ENCODE peak calls at places on chromosomes 16 and 17, in seven cellular contexts. Q, Z, S, O, G, H and D are unnamed samples.

GRCh38 chr17:73231841-73232586 is 29.7 kb downstream of the CPSF4L start:
- DNase-seq in Q (peak; percentile 93), Z (peak; percentile 90), S (peak; percentile 56), O (peak; percentile 95), G (peak; percentile 98), H (peak; percentile 98), D (peak; percentile 98)

GRCh38 chr17:44039829-44040635 is 25.3 kb upstream of the TMEM101 start:
- DNase-seq in Q (no peak), Z (no peak), S (no peak), O (no peak), G (no peak), H (no peak), D (no peak)

GRCh38 chr17:75707096-75707720 is 14.1 kb upstream of the ITGB4 start:
- DNase-seq in Q (peak; percentile 28), Z (no peak), S (no peak), O (no peak), G (peak; percentile 69), H (no peak), D (peak; percentile 94)

GRCh38 chr17:66040402-66040801 is 151.5 kb downstream of the CEP112 start:
- DNase-seq in Q (no peak), Z (no peak), S (no peak), O (no peak), G (peak; percentile 9), H (no peak), D (peak; percentile 19)

GRCh38 chr17:17076066-17076465 is 33.8 kb downstream of the MPRIP start:
- DNase-seq in Q (no peak), Z (no peak), S (no peak), O (peak; percentile 22), G (no peak), H (no peak), D (no peak)

GRCh38 chr16:83420206-83420760 is 387.5 kb upstream of the HSBP1 start:
- DNase-seq in Q (peak; percentile 48), Z (peak; percentile 25), S (no peak), O (no peak), G (no peak), H (no peak), D (peak; percentile 22)

GRCh38 chr17:61429274-61429673 is 22.9 kb upstream of the TBX4 start:
- DNase-seq in Q (no peak), Z (no peak), S (no peak), O (no peak), G (no peak), H (no peak), D (no peak)

GRCh38 chr17:77529328-77529650 is 388.5 kb downstream of the SEC14L1 start:
- DNase-seq in Q (no peak), Z (no peak), S (no peak), O (no peak), G (no peak), H (no peak), D (no peak)

GRCh38 chr17:32626371-32626770 is 139.6 kb downstream of the CDK5R1 start:
- DNase-seq in Q (no peak), Z (no peak), S (no peak), O (no peak), G (no peak), H (no peak), D (no peak)

GRCh38 chr16:85309656-85310587 is 197.7 kb upstream of the CIBAR2 start:
- DNase-seq in Q (no peak), Z (no peak), S (no peak), O (no peak), G (peak; percentile 52), H (no peak), D (no peak)

GRCh38 chr17:32281011-32281451 is 15.4 kb downstream of the RHBDL3 start:
- DNase-seq in Q (no peak), Z (no peak), S (no peak), O (no peak), G (peak; percentile 69), H (no peak), D (no peak)

GRCh38 chr16:27355610-27356009 is 41.8 kb downstream of the IL4R start:
- DNase-seq in Q (peak; percentile 39), Z (peak; percentile 56), S (no peak), O (no peak), G (peak; percentile 56), H (peak; percentile 38), D (peak; percentile 25)

GRCh38 chr17:3911271-3912053 is 4.8 kb downstream of the P2RX1 start:
- DNase-seq in Q (no peak), Z (no peak), S (no peak), O (no peak), G (no peak), H (peak; percentile 44), D (no peak)

GRCh38 chr17:45406107-45406506 is 26.6 kb downstream of the ARHGAP27 start:
- DNase-seq in Q (no peak), Z (no peak), S (no peak), O (no peak), G (no peak), H (no peak), D (no peak)
- H3K4me3 ChIP-seq in Q (no peak overlapping the region), Z (no peak overlapping the region), S (no peak overlapping the region), O (peak overlapping the region; percentile 31), G (no peak overlapping the region), H (no peak overlapping the region), D (no peak overlapping the region)

GRCh38 chr17:49645654-49646053 is 32.2 kb downstream of the SPOP start:
- DNase-seq in Q (no peak), Z (no peak), S (no peak), O (no peak), G (no peak), H (no peak), D (no peak)

GRCh38 chr17:49647256-49647585 is 30.7 kb downstream of the SPOP start:
- DNase-seq in Q (no peak), Z (no peak), S (no peak), O (no peak), G (no peak), H (no peak), D (no peak)

GRCh38 chr17:49646391-49647255 is 31.3 kb downstream of the SPOP start:
- DNase-seq in Q (peak; percentile 59), Z (peak; percentile 74), S (peak; percentile 59), O (no peak), G (no peak), H (no peak), D (peak; percentile 88)
- H3K4me3 ChIP-seq in Q (no peak overlapping the region), Z (peak overlapping the region; percentile 29), S (no peak overlapping the region), O (no peak overlapping the region), G (no peak overlapping the region), H (no peak overlapping the region), D (peak overlapping the region; percentile 54)

GRCh38 chr17:58330544-58330996 is 2.0 kb upstream of the TSPOAP1 start:
- DNase-seq in Q (no peak), Z (no peak), S (no peak), O (no peak), G (no peak), H (no peak), D (no peak)
- H3K4me3 ChIP-seq in Q (no peak overlapping the region), Z (no peak overlapping the region), S (no peak overlapping the region), O (peak overlapping the region; percentile 41), G (peak overlapping the region; percentile 43), H (peak overlapping the region; percentile 48), D (no peak overlapping the region)

GRCh38 chr17:62656446-62656845 is 29.0 kb downstream of the MRC2 start:
- DNase-seq in Q (no peak), Z (no peak), S (no peak), O (no peak), G (no peak), H (no peak), D (no peak)

GRCh38 chr17:62653831-62654829 is 26.7 kb downstream of the MRC2 start:
- DNase-seq in Q (peak; percentile 88), Z (peak; percentile 89), S (no peak), O (no peak), G (peak; percentile 87), H (peak; percentile 59), D (no peak)

GRCh38 chr17:62650587-62650986 is 23.1 kb downstream of the MRC2 start:
- DNase-seq in Q (no peak), Z (no peak), S (no peak), O (no peak), G (no peak), H (no peak), D (no peak)

GRCh38 chr17:62652251-62653001 is 25.0 kb downstream of the MRC2 start:
- DNase-seq in Q (peak; percentile 63), Z (peak; percentile 70), S (no peak), O (peak; percentile 65), G (peak; percentile 76), H (peak; percentile 60), D (peak; percentile 78)

DNA sequence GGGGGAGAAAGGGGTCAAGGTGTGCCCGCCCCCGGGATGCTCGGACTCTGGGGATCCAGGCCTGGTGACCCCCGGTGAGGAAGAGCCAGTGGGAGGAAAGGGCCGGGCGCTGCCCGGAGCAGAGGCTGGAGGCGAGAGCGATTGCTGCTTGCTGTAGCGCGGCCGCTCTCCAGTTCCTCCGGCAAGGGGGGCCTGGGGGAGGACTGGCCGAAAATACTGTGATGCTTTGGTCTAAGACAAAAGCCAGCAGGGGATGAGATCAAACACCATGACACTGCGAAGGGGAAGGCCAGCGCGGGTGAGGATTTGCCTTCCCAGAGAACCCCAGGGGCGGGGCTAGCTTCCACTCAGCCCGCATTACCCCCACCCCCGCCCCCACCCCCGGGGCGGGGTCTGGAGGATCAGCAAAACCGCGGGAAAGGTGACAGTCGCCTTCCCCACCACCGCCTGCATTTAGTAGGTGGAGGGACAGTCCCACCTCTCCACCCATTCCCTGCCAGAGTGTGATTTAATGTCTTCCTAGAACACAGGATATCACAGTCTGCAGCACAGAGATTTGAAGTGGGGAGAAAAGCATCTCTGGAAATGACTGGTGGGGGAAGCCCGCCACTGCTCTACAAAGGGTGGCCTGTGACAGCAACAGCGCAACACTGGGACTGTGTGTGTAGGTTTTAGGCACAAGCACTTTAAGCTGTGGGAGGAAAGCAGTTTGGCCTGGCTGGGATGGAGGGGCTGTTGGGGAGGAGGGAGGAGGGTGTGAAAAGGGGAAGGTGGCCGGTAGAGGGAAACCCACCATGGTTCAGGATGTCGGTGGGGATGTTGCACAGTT is 25.7 kb downstream of the MRC2 start:
- DNase-seq in Q (peak; percentile 55), Z (peak; percentile 76), S (no peak), O (no peak), G (peak; percentile 75), H (peak; percentile 80), D (peak; percentile 68)
- H3K4me3 ChIP-seq in Q (peak overlapping the region; percentile 48), Z (peak overlapping the region; percentile 42), S (peak overlapping the region; percentile 42), O (peak overlapping the region; percentile 52), G (peak overlapping the region; percentile 58), H (peak overlapping the region; percentile 28), D (peak overlapping the region; percentile 76)

GRCh38 chr17:63932008-63932561 is at the start of gene CD79B:
- DNase-seq in Q (no peak), Z (no peak), S (no peak), O (no peak), G (no peak), H (no peak), D (no peak)
- H3K4me3 ChIP-seq in Q (no peak within 1 kb of the TSS), Z (no peak within 1 kb of the TSS), S (no peak within 1 kb of the TSS), O (peak within 1 kb of the TSS; percentile 11), G (peak within 1 kb of the TSS; percentile 33), H (peak within 1 kb of the TSS; percentile 11), D (no peak within 1 kb of the TSS)